ENCODE peak calls at places on chromosomes 2 and 18, in seven cellular contexts. H is naive thymus-derived CD4-positive, alpha-beta T cell; C is IMR-90; M is neural progenitor cell; L is hepatocyte; E is aorta; Z is endodermal cell. R is an unnamed sample. For H3K36me3 and H3K27me3, the result is how much of the 10 kb centered on the place peaks cover.

GRCh38 chr18:12837747-12838146 is 46.3 kb downstream of the PTPN2 start:
- DNase-seq in H (no peak), C (peak), M (no peak), L (no peak), E (no peak), Z (no peak), R (no peak)

GRCh38 chr2:235026649-235027557 is 75.1 kb downstream of the SH3BP4 start:
- DNase-seq in H (no peak), C (peak), M (no peak), L (no peak), E (no peak), Z (peak), R (no peak)

GRCh38 chr18:51537487-51537886 is 340.0 kb upstream of the MEX3C start:
- DNase-seq in H (no peak), C (no peak), M (peak), L (peak), E (no peak), Z (peak), R (peak)

GRCh38 chr18:2697184-2697583 is 41.7 kb downstream of the SMCHD1 start:
- DNase-seq in H (no peak), C (no peak), M (no peak), L (no peak), E (no peak), Z (no peak), R (no peak)

GRCh38 chr2:195601361-195601760 is 55.7 kb upstream of the SLC39A10 start:
- DNase-seq in H (no peak), C (peak), M (no peak), L (no peak), E (no peak), Z (no peak), R (no peak)

GRCh38 chr2:199627417-199627816 is 169.7 kb upstream of the SATB2 start:
- DNase-seq in H (no peak), C (no peak), M (no peak), L (no peak), E (no peak), Z (no peak), R (no peak)

GRCh38 chr18:73691118-73691517 is 456.5 kb downstream of the FBXO15 start:
- DNase-seq in H (no peak), C (peak), M (no peak), L (no peak), E (no peak), Z (no peak), R (no peak)

GRCh38 chr2:207231962-207232361 is 66.2 kb upstream of the KLF7 start:
- DNase-seq in H (no peak), C (peak), M (no peak), L (no peak), E (no peak), Z (no peak), R (no peak)

GRCh38 chr2:241967745-241968144 is 98.2 kb downstream of the RTP5 start:
- DNase-seq in H (no peak), C (no peak), M (no peak), L (no peak), E (no peak), Z (no peak), R (no peak)
- H3K4me3 ChIP-seq in H (no peak), C (no peak), M (no peak), L (no peak), E (no peak), Z (no peak), R (no peak)

GRCh38 chr2:74095629-74096028 is 52.1 kb downstream of the BOLA3 start:
- DNase-seq in H (no peak), C (no peak), M (no peak), L (peak), E (no peak), Z (no peak), R (no peak)

GRCh38 chr2:74093426-74093825 is 54.3 kb downstream of the BOLA3 start:
- DNase-seq in H (no peak), C (no peak), M (no peak), L (no peak), E (no peak), Z (no peak), R (no peak)

GRCh38 chr2:74094291-74094690 is 53.4 kb downstream of the BOLA3 start:
- DNase-seq in H (no peak), C (no peak), M (no peak), L (no peak), E (no peak), Z (no peak), R (no peak)

GRCh38 chr2:74093840-74094239 is 53.9 kb downstream of the BOLA3 start:
- DNase-seq in H (no peak), C (no peak), M (no peak), L (no peak), E (no peak), Z (no peak), R (no peak)

GRCh38 chr2:74096061-74096460 is 51.7 kb downstream of the BOLA3 start:
- DNase-seq in H (no peak), C (no peak), M (no peak), L (no peak), E (no peak), Z (no peak), R (no peak)
- H3K36me3 ChIP-seq in H (under half), C (half or more), M (under half), L (under half), E (under half), Z (under half), R (under half)

GRCh38 chr2:85753525-85754312 is at the start of gene ATOH8:
- DNase-seq in H (no peak), C (peak), M (peak), L (peak), E (peak), Z (peak), R (peak)
- H3K27me3 ChIP-seq in H (under half), C (under half), M (half or more), L (half or more), E (under half), Z (half or more), R (half or more)

GRCh38 chr2:98726172-98726725 is 4.7 kb downstream of the MGAT4A start:
- DNase-seq in H (peak), C (no peak), M (no peak), L (no peak), E (no peak), Z (no peak), R (no peak)

GRCh38 chr2:98729652-98730051 is 1.3 kb downstream of the MGAT4A start:
- DNase-seq in H (peak), C (no peak), M (no peak), L (no peak), E (no peak), Z (no peak), R (no peak)

GRCh38 chr2:98726735-98727368 is 4.1 kb downstream of the MGAT4A start:
- DNase-seq in H (no peak), C (no peak), M (no peak), L (no peak), E (no peak), Z (no peak), R (no peak)

GRCh38 chr2:98727758-98728718 is 2.9 kb downstream of the MGAT4A start:
- DNase-seq in H (peak), C (no peak), M (no peak), L (no peak), E (no peak), Z (no peak), R (no peak)

DNA sequence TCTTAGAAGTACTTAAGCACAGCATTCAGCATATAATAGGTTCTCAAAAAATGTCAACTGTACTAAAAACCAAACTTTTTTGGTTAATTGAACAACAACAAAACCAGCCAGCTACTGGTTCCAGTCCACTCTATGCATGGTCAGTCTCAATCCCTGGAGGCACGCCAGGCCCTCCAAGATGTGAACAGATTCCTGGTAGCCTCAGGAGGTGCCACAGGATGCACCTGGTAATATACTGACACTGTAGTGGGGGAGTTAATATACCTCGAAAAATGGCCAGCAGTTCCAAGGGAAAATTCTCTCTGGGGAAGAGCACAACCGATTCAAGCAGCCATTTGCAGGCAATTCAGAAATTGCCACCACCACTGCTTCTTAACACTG is 3.6 kb downstream of the MGAT4A start:
- DNase-seq in H (no peak), C (no peak), M (no peak), L (no peak), E (no peak), Z (no peak), R (no peak)
- H3K4me3 ChIP-seq in H (peak), C (no peak), M (no peak), L (no peak), E (no peak), Z (no peak), R (no peak)

GRCh38 chr18:48762022-48762421 is 188.7 kb downstream of the SMAD7 start:
- DNase-seq in H (no peak), C (no peak), M (no peak), L (no peak), E (no peak), Z (no peak), R (no peak)
- H3K36me3 ChIP-seq in H (under half), C (half or more), M (under half), L (under half), E (under half), Z (under half), R (under half)

DNA sequence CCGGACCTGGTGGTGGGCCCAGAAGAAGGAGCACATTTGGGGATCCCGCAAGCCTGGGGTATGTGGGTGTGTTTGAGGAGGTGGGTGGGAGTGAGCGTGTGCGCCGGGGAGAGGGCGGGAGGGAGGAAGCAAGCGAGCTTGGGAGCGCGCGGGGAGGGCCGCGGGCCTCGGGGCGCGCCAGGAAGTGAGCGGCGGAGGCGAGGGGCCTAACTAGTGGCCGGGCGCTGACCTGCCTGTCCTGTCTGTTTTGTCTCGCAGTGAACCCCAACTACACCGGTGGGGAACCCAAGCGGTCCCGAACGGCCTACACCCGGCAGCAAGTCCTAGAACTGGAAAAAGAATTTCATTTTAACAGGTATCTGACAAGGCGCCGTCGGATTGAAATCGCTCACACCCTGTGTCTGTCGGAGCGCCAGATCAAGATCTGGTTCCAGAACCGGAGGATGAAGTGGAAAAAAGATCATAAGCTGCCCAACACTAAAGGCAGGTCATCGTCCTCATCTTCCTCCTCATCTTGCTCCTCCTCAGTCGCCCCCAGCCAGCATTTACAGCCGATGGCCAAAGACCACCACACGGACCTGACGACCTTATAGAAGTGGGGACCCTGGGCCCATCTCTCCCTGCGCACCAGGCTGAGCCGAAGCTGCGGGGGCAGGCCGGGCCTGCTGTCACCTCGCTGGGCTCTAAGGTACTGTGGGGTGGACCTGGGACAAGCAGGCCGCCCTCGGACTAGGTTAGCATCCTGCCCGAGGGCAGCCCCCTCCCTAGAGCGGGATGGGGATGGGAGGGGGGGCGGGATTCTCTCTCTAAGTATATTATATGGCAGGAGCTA is 1.2 kb downstream of the HOXD4 start:
- DNase-seq in H (no peak), C (no peak), M (no peak), L (no peak), E (no peak), Z (peak), R (peak)
- H3K27me3 ChIP-seq in H (under half), C (half or more), M (half or more), L (half or more), E (under half), Z (half or more), R (half or more)

DNA sequence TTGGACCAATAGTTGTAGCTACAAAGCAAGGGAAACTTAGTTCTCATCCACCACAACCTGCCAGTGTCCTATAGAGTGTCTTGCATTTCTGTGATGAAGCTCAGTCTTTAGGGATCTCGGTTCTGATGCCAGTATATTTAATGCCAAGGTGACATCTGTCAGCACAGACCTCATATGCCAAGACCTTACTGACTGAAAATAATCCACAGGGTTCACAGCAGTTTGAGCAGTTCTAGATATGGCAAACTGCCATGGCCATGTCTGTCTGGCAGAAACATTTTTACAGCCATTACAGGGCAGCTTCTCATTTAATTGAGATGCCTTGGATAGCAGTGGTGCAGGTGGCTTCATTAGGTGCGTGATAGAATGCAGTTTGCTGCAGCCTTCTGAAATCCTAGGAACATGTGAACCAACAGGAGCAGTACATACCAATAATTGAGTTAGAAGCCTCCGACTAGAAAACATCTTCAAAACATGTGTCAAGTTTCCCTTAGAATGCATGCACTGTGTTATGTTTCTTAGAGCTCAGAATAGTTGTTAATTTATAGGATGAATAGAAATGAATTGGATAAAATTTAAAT is 510.6 kb downstream of the XIRP2 start:
- DNase-seq in H (no peak), C (no peak), M (no peak), L (no peak), E (no peak), Z (no peak), R (no peak)
- H3K4me3 ChIP-seq in H (no peak), C (no peak), M (no peak), L (no peak), E (no peak), Z (no peak), R (no peak)

R was measured in H7.